ENCODE peak calls at places on chromosomes 16 and 17, in four cellular contexts. Y is EL, R is erythroblast, H is GM23248. S is an unnamed sample.

GRCh38 chr16:21619765-21620462 is 20.5 kb downstream of the METTL9 start:
- DNase-seq in Y (no peak), R (peak; percentile 45), H (no peak), S (no peak)

GRCh38 chr17:79829004-79829403 is 10.2 kb downstream of the CBX4 start:
- DNase-seq in Y (no peak), R (no peak), H (no peak), S (no peak)

GRCh38 chr17:18208092-18208491 is 17.3 kb upstream of the LLGL1 start:
- DNase-seq in Y (no peak), R (no peak), H (no peak), S (no peak)

GRCh38 chr16:69324013-69324531 is 6.3 kb downstream of the PDF start:
- DNase-seq in Y (peak; percentile 44), R (no peak), H (no peak), S (peak; percentile 82)

GRCh38 chr16:85437161-85438052 is 175.7 kb upstream of the GSE1 start:
- DNase-seq in Y (no peak), R (no peak), H (peak; percentile 40), S (no peak)

GRCh38 chr16:1971678-1972489 is at the start of gene TBL3:
- DNase-seq in Y (peak; percentile 94), R (peak; percentile 97), H (peak; percentile 97), S (peak; percentile 98)

GRCh38 chr17:2090804-2091534 is 36.1 kb downstream of the HIC1 start:
- DNase-seq in Y (peak; percentile 96), R (no peak), H (peak; percentile 97), S (peak; percentile 84)

GRCh38 chr17:79948918-79949645 is 86.6 kb downstream of the TBC1D16 start:
- DNase-seq in Y (no peak), R (no peak), H (no peak), S (peak; percentile 60)

GRCh38 chr16:57760357-57761160 is 25.0 kb downstream of the KATNB1 start:
- DNase-seq in Y (no peak), R (no peak), H (no peak), S (peak; percentile 70)

GRCh38 chr17:36877774-36878173 is 59.5 kb upstream of the LHX1 start:
- DNase-seq in Y (peak; percentile 21), R (no peak), H (peak; percentile 62), S (no peak)

S was measured in kidney.